ENCODE peak calls at places on chromosomes 7 and 10, in four cellular contexts. L is H9, B is IMR-90, N is H1. O is an unnamed sample.

GRCh38 chr7:143360788-143361551 is 1.5 kb downstream of the FAM131B start:
- DNase-seq in L (no peak), B (no peak), N (peak), O (no peak)

GRCh38 chr10:107516349-107516748 is 351.8 kb upstream of the SORCS1 start:
- DNase-seq in L (no peak), B (no peak), N (no peak), O (no peak)

GRCh38 chr7:55343860-55344606 is 21.1 kb upstream of the LANCL2 start:
- DNase-seq in L (no peak), B (no peak), N (no peak), O (no peak)

GRCh38 chr10:92732958-92733357 is 43.2 kb downstream of the HHEX start:
- DNase-seq in L (no peak), B (no peak), N (no peak), O (no peak)

GRCh38 chr10:82922046-82922445 is 1047.1 kb downstream of the NRG3 start:
- DNase-seq in L (no peak), B (no peak), N (no peak), O (no peak)

GRCh38 chr7:79211724-79212123 is 241.7 kb downstream of the MAGI2 start:
- DNase-seq in L (no peak), B (peak), N (no peak), O (no peak)

GRCh38 chr7:134513169-134513752 is 14.1 kb upstream of the AKR1B10 start:
- DNase-seq in L (peak), B (peak), N (peak), O (peak)

GRCh38 chr7:24721378-24722030 is 35.8 kb downstream of the GSDME start:
- DNase-seq in L (no peak), B (no peak), N (peak), O (no peak)

GRCh38 chr10:95246582-95247051 is 44.2 kb downstream of the PDLIM1 start:
- DNase-seq in L (peak), B (peak), N (peak), O (peak)

GRCh38 chr7:94183289-94183749 is 179.2 kb upstream of the BET1 start:
- DNase-seq in L (no peak), B (peak), N (no peak), O (peak)

GRCh38 chr10:117759266-117759665 is 216.7 kb downstream of the EMX2 start:
- DNase-seq in L (no peak), B (no peak), N (no peak), O (no peak)

GRCh38 chr10:117461766-117462423 is 80.7 kb upstream of the EMX2 start:
- DNase-seq in L (no peak), B (peak), N (no peak), O (peak)

GRCh38 chr7:28919510-28919909 is 38.6 kb downstream of the TRIL start:
- DNase-seq in L (no peak), B (peak), N (no peak), O (no peak)

GRCh38 chr10:132845041-132845551 is 59.1 kb upstream of the NKX6-2 start:
- DNase-seq in L (no peak), B (no peak), N (no peak), O (no peak)

GRCh38 chr10:51230828-51231227 is 156.5 kb downstream of the PRKG1 start:
- DNase-seq in L (no peak), B (no peak), N (no peak), O (peak)

DNA sequence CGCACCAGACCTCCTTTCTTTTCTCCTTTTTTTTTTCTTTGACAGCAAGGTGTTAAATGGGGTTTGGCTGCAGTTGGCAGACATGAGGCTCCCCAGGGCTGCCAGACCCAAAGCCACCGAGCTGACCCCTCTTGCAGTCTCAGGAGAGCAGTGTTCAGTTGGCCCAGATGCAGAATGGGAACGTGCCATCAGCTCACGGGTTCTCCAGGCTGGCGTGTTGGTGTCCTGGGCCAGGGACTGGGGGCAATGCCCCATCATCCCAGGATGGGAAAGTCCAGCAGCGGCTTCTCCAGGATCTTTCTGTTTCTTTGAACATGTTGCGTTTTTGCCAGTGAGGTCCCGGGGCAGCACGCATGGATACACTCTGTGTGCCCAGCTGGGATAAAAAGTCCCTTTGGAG is 114.6 kb upstream of the KCTD7 start:
- DNase-seq in L (no peak), B (no peak), N (no peak), O (no peak)
- H3K56ac ChIP-seq in L (no peak), B (no peak), N (no peak), O (no peak)

DNA sequence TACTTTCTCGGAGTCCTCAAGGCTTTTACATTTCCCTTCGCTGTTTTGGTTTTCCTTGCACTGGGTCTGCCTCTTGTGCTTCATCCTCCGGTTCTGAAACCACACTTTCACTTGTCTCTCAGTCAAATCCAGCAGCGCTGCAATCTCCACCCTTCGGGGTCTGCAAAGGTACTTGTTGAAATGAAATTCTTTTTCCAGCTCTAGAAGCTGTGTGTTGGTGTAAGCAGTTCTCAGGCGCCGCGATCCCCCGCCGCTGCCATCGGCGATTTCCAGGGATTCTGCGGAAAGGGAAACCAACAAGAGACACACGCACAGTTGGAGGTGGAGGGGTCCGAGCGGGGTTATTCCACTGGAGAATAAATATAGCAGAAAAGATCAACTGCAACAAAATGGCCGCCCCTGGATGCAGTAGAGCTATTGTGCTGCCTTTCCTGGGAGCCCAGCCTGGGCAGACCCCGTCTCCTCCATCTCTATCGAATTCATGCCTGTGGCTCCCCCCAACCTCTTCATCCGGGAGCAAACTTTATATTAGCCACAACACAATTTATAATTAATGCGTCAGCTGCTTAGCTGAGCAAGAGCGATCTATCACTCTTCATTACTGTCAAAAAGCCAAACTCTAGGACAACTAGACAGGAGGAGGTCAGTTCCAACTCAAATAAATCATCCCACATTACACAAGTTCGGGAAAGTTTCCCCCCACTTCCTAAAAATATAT is 1.1 kb downstream of the HOXA2 start:
- DNase-seq in L (no peak), B (peak), N (no peak), O (no peak)
- H2BK5ac ChIP-seq in L (no peak), B (peak), N (no peak), O (no peak)

GRCh38 chr7:152553671-152554317 is 118.0 kb upstream of the KMT2C start:
- DNase-seq in L (peak), B (no peak), N (no peak), O (peak)
- H3K56ac ChIP-seq in L (no peak), B (no peak), N (no peak), O (no peak)

GRCh38 chr10:99395750-99396445 is 34.5 kb downstream of the GOT1 start:
- DNase-seq in L (no peak), B (peak), N (no peak), O (peak)
- H2BK5ac ChIP-seq in L (no peak), B (peak), N (no peak), O (no peak)

GRCh38 chr10:66234872-66235271 is 691.0 kb upstream of the LRRTM3 start:
- DNase-seq in L (no peak), B (no peak), N (no peak), O (peak)
- H3K56ac ChIP-seq in L (no peak), B (no peak), N (no peak), O (no peak)

GRCh38 chr10:49841615-49842180 is 79.6 kb upstream of the OGDHL start:
- DNase-seq in L (no peak), B (no peak), N (no peak), O (no peak)
- H2BK5ac ChIP-seq in L (no peak), B (no peak), N (no peak), O (no peak)

GRCh38 chr7:27689045-27689877 is 26.6 kb upstream of the HIBADH start:
- DNase-seq in L (peak), B (peak), N (peak), O (peak)
- H3K56ac ChIP-seq in L (no peak), B (no peak), N (no peak), O (peak)

DNA sequence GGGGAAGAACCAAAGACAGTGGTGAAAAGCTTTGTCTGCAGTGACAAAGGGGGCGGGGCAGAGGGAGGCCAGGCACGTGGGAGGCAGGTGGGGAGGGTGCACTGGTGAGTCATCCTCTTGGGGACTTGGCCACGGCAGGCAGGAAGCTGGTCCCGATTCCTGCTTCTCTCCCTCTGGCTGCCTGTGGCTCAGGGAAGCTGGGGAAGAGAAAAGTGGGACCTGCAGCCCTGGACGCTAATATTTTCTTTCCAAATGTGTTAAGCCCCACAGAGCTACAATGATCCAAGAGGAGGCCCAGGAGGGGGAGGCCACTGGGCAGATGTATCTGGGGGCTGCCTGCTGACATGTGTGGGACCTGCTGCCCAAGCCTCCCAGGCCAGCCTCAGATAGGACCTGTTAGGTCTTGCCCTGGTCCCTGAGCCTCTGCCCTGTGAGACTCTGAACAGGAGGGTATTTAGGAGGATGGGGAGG is 231.8 kb downstream of the KCNMA1 start:
- DNase-seq in L (peak), B (peak), N (peak), O (peak)
- H2BK5ac ChIP-seq in L (no peak), B (peak), N (peak), O (peak)

O was measured in mesendoderm.